ENCODE peak calls at places on chromosomes 2 and 18, in five cellular contexts. N is fibroblast of mammary gland, I is choroid plexus epithelial cell, M is AG20443, Y is foreskin fibroblast. S is an unnamed sample.

GRCh38 chr2:202289394-202290204 is 24.0 kb downstream of the NOP58 start:
- DNase-seq in I (no peak), Y (no peak), N (no peak), M (no peak), S (no peak)

GRCh38 chr2:138267161-138267901 is 234.2 kb upstream of the SPOPL start:
- DNase-seq in Y (peak), I (peak), M (peak), N (peak), S (peak)

GRCh38 chr2:111667001-111667400 is 217.0 kb downstream of the ANAPC1 start:
- DNase-seq in M (no peak), Y (no peak), N (no peak), I (no peak), S (no peak)

GRCh38 chr2:55018619-55019018 is 31.6 kb downstream of the RTN4 start:
- DNase-seq in N (no peak), Y (no peak), M (no peak), I (no peak), S (no peak)

GRCh38 chr2:111049792-111050640 is 70.7 kb upstream of the BCL2L11 start:
- DNase-seq in I (peak), Y (no peak), M (peak), N (no peak), S (no peak)

GRCh38 chr2:3189076-3189591 is 188.5 kb downstream of the EIPR1 start:
- DNase-seq in I (no peak), Y (no peak), N (peak), M (no peak), S (no peak)

GRCh38 chr18:78128004-78128403 is 851.6 kb upstream of the SALL3 start:
- DNase-seq in N (no peak), I (no peak), Y (no peak), M (no peak), S (no peak)

GRCh38 chr2:163852616-163853015 is 116.8 kb upstream of the FIGN start:
- DNase-seq in Y (no peak), I (peak), N (no peak), M (no peak), S (no peak)

GRCh38 chr2:48940606-48941005 is 185.1 kb upstream of the LHCGR start:
- DNase-seq in N (peak), Y (no peak), M (no peak), I (peak), S (no peak)

GRCh38 chr2:238573065-238573778 is 146.5 kb downstream of the ASB1 start:
- DNase-seq in Y (no peak), N (no peak), M (no peak), I (no peak), S (no peak)

GRCh38 chr2:47864566-47864965 is 41.7 kb downstream of the FBXO11 start:
- DNase-seq in N (no peak), I (no peak), Y (no peak), M (no peak), S (no peak)

GRCh38 chr2:224134003-224134734 is 95.1 kb upstream of the SERPINE2 start:
- DNase-seq in M (peak), N (no peak), Y (no peak), I (no peak), S (peak)

GRCh38 chr2:119383410-119384140 is 16.8 kb downstream of the DBI start:
- DNase-seq in I (no peak), N (peak), M (no peak), Y (no peak), S (no peak)

GRCh38 chr2:86704482-86704971 is 15.6 kb upstream of the RMND5A start:
- DNase-seq in I (peak), N (peak), Y (peak), M (peak), S (peak)

GRCh38 chr2:127051780-127052067 is 55.2 kb downstream of the BIN1 start:
- DNase-seq in I (no peak), N (no peak), Y (no peak), M (no peak), S (no peak)

GRCh38 chr2:160207804-160208661 is 8.0 kb upstream of the ITGB6 start:
- DNase-seq in N (peak), M (peak), I (peak), Y (peak), S (peak)

GRCh38 chr2:137178955-137179377 is 413.6 kb downstream of the THSD7B start:
- DNase-seq in M (no peak), N (peak), I (peak), Y (peak), S (no peak)

GRCh38 chr2:219736196-219736595 is 108.8 kb downstream of the SLC4A3 start:
- DNase-seq in Y (peak), I (peak), N (peak), M (peak), S (peak)

GRCh38 chr2:181673178-181673577 is 7.1 kb downstream of the NEUROD1 start:
- DNase-seq in N (no peak), I (no peak), Y (no peak), M (no peak), S (no peak)

GRCh38 chr18:66833646-66834045 is 229.8 kb upstream of the CDH19 start:
- DNase-seq in M (no peak), N (no peak), Y (no peak), I (no peak), S (no peak)

GRCh38 chr2:217182996-217183395 is 323.1 kb upstream of the TNP1 start:
- DNase-seq in M (no peak), Y (no peak), N (no peak), I (no peak), S (no peak)

GRCh38 chr2:127626175-127626574 is 19.8 kb upstream of the GPR17 start:
- DNase-seq in N (no peak), I (no peak), Y (no peak), M (no peak), S (no peak)

GRCh38 chr18:55233850-55234249 is 274.6 kb upstream of the CCDC68 start:
- DNase-seq in M (no peak), Y (peak), I (peak), N (peak), S (no peak)

GRCh38 chr2:221308507-221309054 is 263.5 kb downstream of the EPHA4 start:
- DNase-seq in Y (peak), N (no peak), M (no peak), I (no peak), S (no peak)

GRCh38 chr18:63775166-63775730 is at the start of gene SERPINB7:
- DNase-seq in I (peak), Y (peak), N (peak), M (peak), S (peak)

GRCh38 chr2:215831296-215831913 is 181.9 kb downstream of the MREG start:
- DNase-seq in M (peak), I (peak), Y (peak), N (peak), S (no peak)

GRCh38 chr2:118584380-118584779 is 263.1 kb downstream of the EN1 start:
- DNase-seq in Y (no peak), M (no peak), N (no peak), I (no peak), S (no peak)

GRCh38 chr2:185185044-185185443 is 553.6 kb upstream of the FSIP2 start:
- DNase-seq in I (no peak), N (no peak), Y (no peak), M (no peak), S (no peak)

GRCh38 chr2:84817239-84817655 is 63.6 kb downstream of the TRABD2A start:
- DNase-seq in N (no peak), Y (no peak), I (no peak), M (no peak), S (no peak)

GRCh38 chr2:152473151-152473857 is 138.3 kb downstream of the FMNL2 start:
- DNase-seq in N (no peak), I (no peak), Y (no peak), M (no peak), S (no peak)

GRCh38 chr2:176079285-176079830 is 4.4 kb downstream of the EVX2 start:
- DNase-seq in Y (no peak), I (no peak), M (no peak), N (no peak), S (no peak)

GRCh38 chr2:177036754-177037153 is 175.8 kb upstream of the HNRNPA3 start:
- DNase-seq in Y (no peak), M (no peak), I (no peak), N (no peak), S (no peak)

GRCh38 chr18:2906522-2907458 is 60.0 kb downstream of the EMILIN2 start:
- DNase-seq in Y (peak), I (no peak), N (no peak), M (peak), S (peak)

S was measured in AG08395.